ENCODE peak calls at places on chromosome 6, in five cellular contexts. C is T-helper 17 cell, Q is D341Med, W is GM20000, E is posterior vena cava. X is an unnamed sample.

GRCh38 chr6:87066449-87067288 is 28.2 kb downstream of the CGA start:
- DNase-seq in C (no peak), Q (peak), W (peak), E (no peak), X (no peak)

GRCh38 chr6:34970487-34970886 is 81.4 kb downstream of the ANKS1A start:
- DNase-seq in C (no peak), Q (no peak), W (no peak), E (no peak), X (no peak)

GRCh38 chr6:159279790-159280277 is 110.6 kb downstream of the FNDC1 start:
- DNase-seq in C (no peak), Q (no peak), W (no peak), E (no peak), X (no peak)

GRCh38 chr6:14243617-14244016 is 126.0 kb downstream of the CD83 start:
- DNase-seq in C (no peak), Q (no peak), W (no peak), E (no peak), X (no peak)

GRCh38 chr6:98944598-98945011 is 3.1 kb downstream of the FBXL4 start:
- DNase-seq in C (no peak), Q (no peak), W (no peak), E (no peak), X (no peak)

GRCh38 chr6:157240059-157240959 is 83.0 kb downstream of the TMEM242 start:
- DNase-seq in C (no peak), Q (peak), W (no peak), E (peak), X (no peak)

GRCh38 chr6:10613693-10614092 is 80.7 kb downstream of the C6orf52 start:
- DNase-seq in C (no peak), Q (no peak), W (no peak), E (no peak), X (no peak)

GRCh38 chr6:130981409-130981808 is 81.6 kb downstream of the EPB41L2 start:
- DNase-seq in C (no peak), Q (no peak), W (no peak), E (no peak), X (no peak)

GRCh38 chr6:29748391-29749352 is 25.4 kb downstream of the HLA-F start:
- DNase-seq in C (peak), Q (peak), W (peak), E (peak), X (peak)

GRCh38 chr6:52260634-52261033 is 16.3 kb upstream of the IL17F start:
- DNase-seq in C (no peak), Q (no peak), W (no peak), E (no peak), X (no peak)

GRCh38 chr6:87391334-87391733 is 16.4 kb upstream of the CFAP206 start:
- DNase-seq in C (no peak), Q (peak), W (peak), E (no peak), X (no peak)

GRCh38 chr6:118524686-118525085 is 23.4 kb upstream of the PLN start:
- DNase-seq in C (no peak), Q (no peak), W (no peak), E (no peak), X (no peak)

GRCh38 chr6:90194371-90194841 is 102.2 kb downstream of the BACH2 start:
- DNase-seq in C (no peak), Q (no peak), W (no peak), E (no peak), X (no peak)

GRCh38 chr6:109451376-109451775 is 4.2 kb downstream of the MICAL1 start:
- DNase-seq in C (no peak), Q (no peak), W (no peak), E (no peak), X (no peak)

GRCh38 chr6:35048631-35049083 is 92.5 kb downstream of the TCP11 start:
- DNase-seq in C (no peak), Q (no peak), W (no peak), E (no peak), X (peak)

GRCh38 chr6:149317656-149318571 is at the start of gene TAB2:
- DNase-seq in C (peak), Q (peak), W (peak), E (peak), X (peak)

GRCh38 chr6:112899541-112899940 is 552.4 kb downstream of the RFPL4B start:
- DNase-seq in C (no peak), Q (no peak), W (no peak), E (no peak), X (no peak)

GRCh38 chr6:30873137-30873640 is 11.1 kb upstream of the DDR1 start:
- DNase-seq in C (no peak), Q (no peak), W (no peak), E (no peak), X (no peak)

GRCh38 chr6:40629463-40629862 is 42.3 kb upstream of the LRFN2 start:
- DNase-seq in C (no peak), Q (no peak), W (no peak), E (no peak), X (no peak)

GRCh38 chr6:28953039-28953872 is 29.5 kb upstream of the TRIM27 start:
- DNase-seq in C (no peak), Q (peak), W (peak), E (no peak), X (no peak)

GRCh38 chr6:149840345-149841075 is 23.6 kb downstream of the LRP11 start:
- DNase-seq in C (no peak), Q (peak), W (peak), E (peak), X (peak)

GRCh38 chr6:29651413-29652197 is 5.3 kb upstream of the MOG start:
- DNase-seq in C (no peak), Q (no peak), W (no peak), E (no peak), X (no peak)

GRCh38 chr6:122758927-122759334 is 20.6 kb upstream of the FABP7 start:
- DNase-seq in C (no peak), Q (no peak), W (no peak), E (no peak), X (no peak)

GRCh38 chr6:169803816-169804340 is 52.5 kb downstream of the ERMARD start:
- DNase-seq in C (no peak), Q (peak), W (no peak), E (no peak), X (no peak)

GRCh38 chr6:119138906-119139541 is 60.6 kb upstream of the FAM184A start:
- DNase-seq in C (no peak), Q (no peak), W (no peak), E (no peak), X (no peak)

GRCh38 chr6:166556336-166556735 is 30.1 kb downstream of the RAMACL start:
- DNase-seq in C (no peak), Q (no peak), W (no peak), E (no peak), X (no peak)

GRCh38 chr6:13362432-13362831 is 34.1 kb upstream of the TBC1D7 start:
- DNase-seq in C (no peak), Q (no peak), W (no peak), E (no peak), X (no peak)

GRCh38 chr6:53067799-53068442 is 2.7 kb downstream of the FBXO9 start:
- DNase-seq in C (no peak), Q (no peak), W (no peak), E (no peak), X (no peak)

GRCh38 chr6:14734416-14735340 is 511.2 kb upstream of the JARID2 start:
- DNase-seq in C (no peak), Q (no peak), W (peak), E (no peak), X (no peak)

GRCh38 chr6:165220030-165220429 is 89.4 kb downstream of the C6orf118 start:
- DNase-seq in C (no peak), Q (no peak), W (no peak), E (no peak), X (no peak)

GRCh38 chr6:36069573-36069972 is 42.0 kb downstream of the MAPK14 start:
- DNase-seq in C (no peak), Q (no peak), W (no peak), E (no peak), X (no peak)